ENCODE peak calls at places on chromosomes 11 and 22, in nine cellular contexts. B, V, F, D, Y, T, O, R and I are unnamed samples.

GRCh38 chr11:118241191-118242098 is 10.7 kb downstream of the MPZL3 start:
- DNase-seq in B (peak; percentile 62), F (no peak), D (no peak), V (no peak), Y (no peak), R (peak; percentile 57), O (no peak), T (no peak), I (peak; percentile 97)

GRCh38 chr11:132685174-132685611 is 847.1 kb downstream of the OPCML start:
- DNase-seq in T (no peak), B (peak; percentile 33), D (no peak), Y (peak; percentile 32), O (no peak), R (peak; percentile 1), F (no peak), V (no peak), I (peak; percentile 17)

GRCh38 chr22:29109853-29110252 is 37.0 kb downstream of the KREMEN1 start:
- DNase-seq in Y (no peak), B (no peak), O (no peak), T (no peak), R (no peak), D (no peak), F (no peak), V (no peak), I (no peak)

GRCh38 chr11:63941901-63942300 is 3.1 kb downstream of the NAA40 start:
- DNase-seq in F (no peak), R (no peak), V (no peak), T (no peak), O (no peak), B (no peak), Y (no peak), D (no peak), I (no peak)

GRCh38 chr11:33452806-33453205 is 195.6 kb downstream of the HIPK3 start:
- DNase-seq in F (no peak), D (no peak), O (no peak), B (no peak), Y (peak; percentile 67), T (no peak), R (no peak), V (no peak), I (no peak)

GRCh38 chr11:11035331-11035730 is 177.5 kb upstream of the ZBED5 start:
- DNase-seq in O (no peak), B (no peak), T (no peak), F (no peak), Y (no peak), R (no peak), V (no peak), D (no peak), I (no peak)

GRCh38 chr11:70733327-70734325 is 335.3 kb downstream of the CTTN start:
- DNase-seq in O (no peak), R (no peak), V (no peak), Y (no peak), B (no peak), D (no peak), F (no peak), T (no peak), I (no peak)

GRCh38 chr11:8654503-8654902 is 28.0 kb downstream of the TRIM66 start:
- DNase-seq in F (no peak), Y (no peak), D (no peak), R (no peak), V (no peak), T (no peak), B (no peak), O (no peak), I (no peak)

GRCh38 chr11:80958414-80958813 is 1517.6 kb upstream of the TENM4 start:
- DNase-seq in T (no peak), B (no peak), V (no peak), Y (no peak), D (no peak), F (no peak), R (no peak), O (no peak), I (no peak)

GRCh38 chr22:38120359-38121110 is 10.1 kb upstream of the BAIAP2L2 start:
- DNase-seq in R (no peak), F (no peak), V (no peak), O (no peak), D (no peak), Y (no peak), T (no peak), B (no peak), I (no peak)

GRCh38 chr11:95916049-95916448 is 7.9 kb downstream of the MTMR2 start:
- DNase-seq in Y (no peak), O (no peak), F (no peak), D (no peak), V (no peak), B (no peak), R (no peak), T (no peak), I (no peak)

GRCh38 chr11:77771135-77771534 is 49.4 kb downstream of the RSF1 start:
- DNase-seq in F (no peak), B (peak; percentile 26), Y (no peak), R (no peak), O (no peak), D (no peak), T (no peak), V (no peak), I (peak; percentile 22)

GRCh38 chr22:35352214-35353111 is 28.4 kb upstream of the HMOX1 start:
- DNase-seq in V (peak; percentile 78), B (no peak), T (peak; percentile 68), Y (no peak), D (peak; percentile 86), R (peak; percentile 84), F (no peak), O (no peak), I (no peak)

GRCh38 chr11:47333526-47333845 is 19.0 kb downstream of the MYBPC3 start:
- DNase-seq in T (no peak), Y (no peak), D (no peak), F (no peak), B (no peak), V (no peak), R (no peak), O (no peak), I (no peak)

GRCh38 chr11:36131719-36132349 is 157.4 kb downstream of the COMMD9 start:
- DNase-seq in D (no peak), B (peak; percentile 28), T (peak; percentile 66), Y (no peak), R (peak; percentile 14), V (no peak), O (no peak), F (peak; percentile 57), I (no peak)